ENCODE peak calls at places on chromosome 18, in eight cellular contexts. Y is tibial artery, P is thyroid gland, Q is HFF-Myc, F is WTC11, B is cardiac muscle cell, W is heart right ventricle, C is ascending aorta. V is an unnamed sample.
A peak's percentile ranks its signal among the peaks of the same experiment; 100 is the strongest.

GRCh38 chr18:71371951-71372605 is 1083.2 kb downstream of the SOCS6 start:
- DNase-seq in Y (no peak), C (no peak), Q (no peak), F (no peak), B (no peak), P (no peak), W (no peak), V (no peak)

GRCh38 chr18:3340682-3341097 is 78.8 kb downstream of the MYL12B start:
- DNase-seq in C (no peak), Y (no peak), B (no peak), Q (no peak), W (no peak), P (no peak), F (no peak), V (no peak)

GRCh38 chr18:58408665-58409064 is 220.2 kb downstream of the ALPK2 start:
- DNase-seq in C (no peak), B (no peak), Q (no peak), F (no peak), P (no peak), W (no peak), Y (no peak), V (no peak)

GRCh38 chr18:3481696-3482210 is 31.8 kb downstream of the TGIF1 start:
- DNase-seq in B (peak; percentile 63), P (no peak), W (no peak), Y (no peak), Q (no peak), C (no peak), F (peak; percentile 52), V (peak; percentile 39)

GRCh38 chr18:28522250-28522649 is 345.3 kb upstream of the CDH2 start:
- DNase-seq in Q (no peak), Y (no peak), F (no peak), P (no peak), W (no peak), B (no peak), C (no peak), V (no peak)

GRCh38 chr18:31505161-31505560 is 7.2 kb downstream of the DSG2 start:
- DNase-seq in F (no peak), Q (no peak), B (no peak), Y (no peak), C (no peak), W (no peak), P (no peak), V (no peak)

GRCh38 chr18:57930476-57930875 is 113.5 kb upstream of the NEDD4L start:
- DNase-seq in Y (no peak), C (no peak), F (no peak), B (no peak), P (no peak), W (no peak), Q (no peak), V (no peak)

GRCh38 chr18:7822435-7823425 is 255.6 kb downstream of the PTPRM start:
- DNase-seq in W (peak; percentile 18), B (peak; percentile 13), Q (no peak), C (no peak), Y (no peak), P (peak; percentile 47), F (no peak), V (peak; percentile 29)

GRCh38 chr18:2540575-2540974 is 30.7 kb downstream of the METTL4 start:
- DNase-seq in W (no peak), P (no peak), F (no peak), B (no peak), C (no peak), Q (no peak), Y (no peak), V (no peak)

GRCh38 chr18:74375999-74376398 is 60.4 kb downstream of the C18orf63 start:
- DNase-seq in B (no peak), C (no peak), P (no peak), F (no peak), Y (no peak), Q (no peak), W (no peak), V (no peak)

GRCh38 chr18:29147944-29148343 is 971.0 kb upstream of the CDH2 start:
- DNase-seq in Q (peak; percentile 37), B (peak; percentile 3), C (no peak), P (no peak), W (no peak), Y (no peak), F (peak; percentile 29), V (no peak)

GRCh38 chr18:51490417-51490816 is 292.9 kb upstream of the MEX3C start:
- DNase-seq in P (no peak), B (no peak), F (no peak), Q (no peak), C (no peak), W (no peak), Y (no peak), V (no peak)

GRCh38 chr18:32373995-32374394 is 96.7 kb downstream of the GAREM1 start:
- DNase-seq in W (no peak), P (peak; percentile 12), Q (no peak), C (no peak), F (no peak), Y (no peak), B (peak; percentile 30), V (no peak)

GRCh38 chr18:48949606-48950535 is 894 bp downstream of the SMAD7 start:
- DNase-seq in P (peak; percentile 83), Y (no peak), C (no peak), W (peak; percentile 45), F (peak; percentile 66), B (no peak), Q (no peak), V (peak; percentile 55)

DNA sequence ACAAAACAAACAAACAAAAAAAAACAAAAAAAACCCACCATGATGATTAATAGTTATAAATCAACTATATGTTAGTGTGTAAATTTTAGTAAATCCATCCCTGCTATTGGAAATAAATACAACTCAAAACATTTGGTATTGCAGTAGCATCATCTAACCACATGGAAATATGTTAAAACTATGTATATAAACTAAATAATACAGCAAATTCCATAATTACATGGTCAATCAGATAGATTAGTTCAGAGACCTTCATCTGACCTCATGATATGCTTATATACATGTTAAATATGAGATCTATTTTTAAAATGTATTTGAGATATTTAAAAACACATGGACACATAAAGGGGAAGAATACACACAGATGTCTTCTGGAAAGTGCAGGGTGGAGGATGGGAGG is 384.2 kb downstream of the TMX3 start:
- DNase-seq in Y (no peak), W (no peak), B (no peak), P (no peak), Q (no peak), F (no peak), C (no peak), V (no peak)
- TF ChIP-seq CTCF in Y (no peak), W (no peak), B (no peak), P (no peak), Q (no peak), F (no peak), C (no peak), V (peak; percentile 57)

DNA sequence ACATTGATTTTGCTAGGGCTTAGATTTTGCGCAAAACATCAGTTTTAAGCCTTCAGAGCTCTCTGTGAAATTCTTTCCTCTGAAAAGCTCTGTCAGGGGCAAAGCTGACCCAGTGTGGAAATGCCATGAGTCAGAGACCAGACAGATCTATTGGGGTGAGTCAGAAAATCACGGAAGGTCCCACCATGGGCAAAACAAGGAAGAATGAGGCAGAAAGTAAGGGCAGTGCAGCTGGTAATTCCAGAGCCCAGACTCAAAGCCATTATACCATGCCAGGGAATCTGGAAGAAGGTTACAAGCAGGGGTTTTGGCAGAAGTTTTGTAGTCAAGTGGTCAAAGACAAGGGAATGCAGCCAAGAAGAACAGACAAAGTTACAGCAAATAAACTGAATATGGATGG is 256.6 kb upstream of the CTAGE1 start:
- DNase-seq in W (no peak), F (no peak), C (no peak), P (no peak), Q (peak; percentile 29), B (no peak), Y (no peak), V (no peak)
- TF ChIP-seq CTCF in W (no peak), F (no peak), C (no peak), P (no peak), Q (no peak), B (no peak), Y (no peak), V (no peak)

GRCh38 chr18:44320619-44321460 is 359.8 kb upstream of the SETBP1 start:
- DNase-seq in C (no peak), F (peak; percentile 45), P (no peak), W (no peak), Q (no peak), B (no peak), Y (no peak), V (no peak)
- TF ChIP-seq CTCF in C (no peak), F (no peak), P (no peak), W (no peak), Q (no peak), B (no peak), Y (no peak), V (no peak)

DNA sequence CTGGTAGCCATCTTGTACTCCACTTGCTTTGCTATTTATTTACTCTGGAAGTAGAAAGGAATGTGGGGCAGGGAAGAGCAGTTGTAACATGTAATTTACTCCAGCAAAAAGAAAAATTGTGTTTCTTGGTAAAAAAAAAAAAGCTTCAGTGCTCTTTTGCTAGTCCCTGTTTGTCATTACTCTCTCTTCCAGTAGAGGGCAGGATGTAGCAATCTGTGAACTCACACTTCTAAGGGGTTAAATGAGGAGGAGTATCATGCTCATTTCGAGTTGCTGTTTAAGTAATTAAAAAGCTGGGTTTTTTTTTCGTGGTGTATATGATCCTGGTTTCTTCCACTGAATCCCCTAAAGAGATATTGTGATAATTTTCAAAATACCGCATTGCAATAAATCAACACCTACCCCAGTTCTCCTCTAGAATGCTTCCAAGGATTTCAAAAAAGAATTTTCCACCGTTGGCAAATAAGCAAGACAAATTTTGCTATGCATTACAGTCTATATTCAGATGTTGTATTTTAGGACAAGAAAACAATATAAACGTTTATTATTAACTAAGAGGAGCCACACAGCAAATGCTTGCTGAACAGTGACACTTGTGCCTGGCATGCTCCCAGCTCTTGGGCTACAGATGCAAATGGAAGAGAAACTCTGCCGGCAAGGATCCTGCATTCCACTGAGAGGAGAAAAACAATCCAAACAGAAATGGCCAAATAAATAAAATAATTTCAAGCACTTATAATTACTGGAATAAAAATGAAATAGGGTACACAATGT is 261.6 kb downstream of the ASXL3 start:
- DNase-seq in Q (peak; percentile 16), C (no peak), Y (no peak), W (no peak), F (no peak), B (peak; percentile 71), P (peak; percentile 69), V (peak; percentile 32)
- TF ChIP-seq CTCF in Q (peak; percentile 58), C (no peak), Y (peak; percentile 36), W (peak; percentile 65), F (peak; percentile 57), B (peak; percentile 83), P (peak; percentile 81), V (peak; percentile 69)

GRCh38 chr18:37684183-37684582 is 118.6 kb upstream of the CELF4 start:
- DNase-seq in C (no peak), W (no peak), F (no peak), P (no peak), B (no peak), Q (no peak), Y (no peak), V (no peak)
- TF ChIP-seq CTCF in C (no peak), W (no peak), F (no peak), P (no peak), B (no peak), Q (no peak), Y (no peak), V (no peak)

V was measured in endothelial cell.